ENCODE peak calls at places on chromosomes 3 and 15, in nine cellular contexts. N is IMR-90, A is foreskin fibroblast, U is GM12865, M is endothelial cell, D is activated B cell treated with CpG ODN at 0.5 μM for 24 hours, T is esophagus squamous epithelium, G is HCT116, W is B cell. E is an unnamed sample.

GRCh38 chr15:95196176-95196915 is 965.0 kb downstream of the MCTP2 start:
- DNase-seq in T (no peak), M (no peak), U (no peak), N (no peak), W (no peak), A (no peak), G (no peak), D (no peak), E (no peak)

GRCh38 chr3:177538743-177539730 is 341.8 kb upstream of the TBL1XR1 start:
- DNase-seq in A (no peak), N (peak), W (peak), T (no peak), D (no peak), M (no peak), G (no peak), U (peak), E (no peak)

GRCh38 chr3:157533298-157533870 is 30.2 kb upstream of the VEPH1 start:
- DNase-seq in G (no peak), M (no peak), D (no peak), W (no peak), A (peak), T (no peak), N (peak), U (no peak), E (no peak)

GRCh38 chr15:96047255-96047931 is 283.1 kb upstream of the NR2F2 start:
- DNase-seq in T (no peak), N (peak), D (no peak), G (no peak), M (no peak), U (no peak), W (no peak), A (peak), E (no peak)

GRCh38 chr15:63322541-63322940 is 45.1 kb downstream of the APH1B start:
- DNase-seq in N (peak), T (no peak), D (no peak), U (no peak), A (peak), W (no peak), G (no peak), M (peak), E (no peak)

GRCh38 chr3:125148836-125149235 is 63.7 kb downstream of the SLC12A8 start:
- DNase-seq in D (no peak), G (no peak), A (no peak), M (no peak), W (peak), U (peak), T (no peak), N (peak), E (no peak)

GRCh38 chr15:95994418-95994817 is 336.1 kb upstream of the NR2F2 start:
- DNase-seq in A (peak), U (no peak), M (no peak), T (no peak), D (no peak), N (peak), W (no peak), G (no peak), E (no peak)

GRCh38 chr15:92400980-92401787 is 7.5 kb downstream of the ST8SIA2 start:
- DNase-seq in N (no peak), U (no peak), A (no peak), T (no peak), M (no peak), G (no peak), D (no peak), W (no peak), E (no peak)

GRCh38 chr3:85801955-85802354 is 843.2 kb downstream of the CADM2 start:
- DNase-seq in N (no peak), T (no peak), M (peak), W (no peak), G (no peak), A (no peak), D (no peak), U (no peak), E (no peak)

GRCh38 chr3:195697582-195698324 is 23.0 kb upstream of the MUC20 start:
- DNase-seq in M (no peak), N (peak), W (no peak), U (no peak), D (no peak), G (no peak), A (peak), T (no peak), E (no peak)

GRCh38 chr3:50924638-50925037 is 249.9 kb downstream of the DOCK3 start:
- DNase-seq in N (no peak), U (no peak), M (no peak), G (no peak), T (no peak), W (no peak), D (no peak), A (no peak), E (no peak)

GRCh38 chr15:39856357-39856756 is 63.7 kb downstream of the GPR176 start:
- DNase-seq in M (no peak), A (no peak), G (no peak), T (no peak), W (no peak), D (no peak), U (no peak), N (no peak), E (no peak)

GRCh38 chr15:98865397-98866339 is 141.9 kb downstream of the PGPEP1L start:
- DNase-seq in W (peak), M (peak), G (peak), U (no peak), N (peak), A (peak), T (peak), D (peak), E (no peak)

GRCh38 chr15:94080416-94080815 is 150.9 kb upstream of the MCTP2 start:
- DNase-seq in M (no peak), D (no peak), G (no peak), W (no peak), U (peak), A (no peak), N (no peak), T (no peak), E (no peak)

DNA sequence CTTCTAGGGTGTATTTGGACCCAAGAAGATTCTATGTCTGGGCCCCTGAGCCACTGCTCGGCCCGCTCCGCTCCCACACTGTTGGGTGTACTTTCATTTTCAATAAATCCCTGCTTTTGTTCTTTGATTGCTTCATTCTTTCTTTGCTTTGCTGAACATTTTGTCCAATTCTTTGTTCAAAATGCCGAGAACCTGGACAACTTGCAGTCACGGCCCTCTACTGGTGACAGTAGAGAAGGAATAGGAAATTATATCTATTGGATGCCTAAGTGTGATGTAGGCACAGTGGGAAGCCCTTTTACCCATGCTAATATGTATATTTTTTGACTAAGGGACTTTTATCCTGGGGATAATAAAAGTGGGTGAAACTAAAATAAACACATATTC is 340.8 kb downstream of the LRRC3B start:
- DNase-seq in N (no peak), G (no peak), T (no peak), D (no peak), A (no peak), W (no peak), M (no peak), U (no peak), E (no peak)
- TF ChIP-seq CTCF in N (no peak), G (peak), T (no peak), D (no peak), A (no peak), W (no peak), M (peak), U (peak), E (peak)

DNA sequence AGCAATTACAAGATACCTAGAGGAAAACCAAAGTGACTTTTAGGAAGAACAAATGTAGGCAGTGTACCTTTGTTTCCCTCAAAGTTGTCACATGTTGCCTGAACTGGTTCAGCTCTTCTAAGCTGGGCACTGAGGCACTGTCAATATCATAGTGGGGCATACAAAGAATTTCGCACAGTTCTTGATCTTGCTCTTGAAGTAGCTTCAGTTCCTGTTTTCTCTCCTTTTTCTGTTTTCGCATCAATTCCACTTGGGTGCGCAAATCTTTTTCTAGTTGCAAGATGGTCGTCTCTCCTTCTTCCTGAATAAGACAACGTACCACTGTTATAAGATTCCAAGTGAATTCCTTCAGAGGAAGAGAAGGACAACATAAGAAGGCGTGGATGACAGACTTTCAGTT is 12.7 kb downstream of the PRC1 start:
- DNase-seq in A (no peak), G (no peak), W (peak), D (no peak), N (no peak), U (peak), M (no peak), T (no peak), E (no peak)
- TF ChIP-seq CTCF in A (no peak), G (no peak), W (peak), D (no peak), N (no peak), U (no peak), M (no peak), T (no peak), E (no peak)

GRCh38 chr3:163273694-163274093 is 1777.1 kb downstream of the OTOL1 start:
- DNase-seq in D (no peak), A (no peak), U (no peak), N (no peak), G (no peak), W (no peak), M (no peak), T (no peak), E (no peak)
- TF ChIP-seq CTCF in D (no peak), A (no peak), U (no peak), N (no peak), G (no peak), W (no peak), M (no peak), T (no peak), E (no peak)

DNA sequence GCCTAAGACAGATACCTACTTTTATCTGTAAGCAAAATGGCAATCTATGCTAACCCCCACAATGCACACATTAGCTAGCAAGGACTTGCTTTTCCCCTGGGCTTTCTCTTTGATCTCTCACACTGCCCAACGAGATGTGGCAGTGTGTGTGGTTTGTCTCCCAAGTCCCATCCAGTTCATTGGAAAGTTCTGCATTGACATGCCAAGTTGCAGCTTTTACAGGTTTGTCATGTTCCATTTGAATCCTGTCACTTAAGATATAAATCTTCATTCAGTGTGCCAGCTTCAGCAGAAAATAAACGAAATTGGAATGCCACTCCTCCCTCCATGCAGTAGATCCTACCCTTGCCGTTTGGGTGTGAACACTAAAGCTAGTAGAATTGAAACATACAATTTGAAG is 131.1 kb upstream of the BHLHE40 start:
- DNase-seq in D (no peak), N (no peak), A (no peak), W (no peak), U (no peak), T (no peak), G (no peak), M (no peak), E (no peak)
- TF ChIP-seq CTCF in D (no peak), N (no peak), A (no peak), W (no peak), U (no peak), T (no peak), G (no peak), M (no peak), E (no peak)

DNA sequence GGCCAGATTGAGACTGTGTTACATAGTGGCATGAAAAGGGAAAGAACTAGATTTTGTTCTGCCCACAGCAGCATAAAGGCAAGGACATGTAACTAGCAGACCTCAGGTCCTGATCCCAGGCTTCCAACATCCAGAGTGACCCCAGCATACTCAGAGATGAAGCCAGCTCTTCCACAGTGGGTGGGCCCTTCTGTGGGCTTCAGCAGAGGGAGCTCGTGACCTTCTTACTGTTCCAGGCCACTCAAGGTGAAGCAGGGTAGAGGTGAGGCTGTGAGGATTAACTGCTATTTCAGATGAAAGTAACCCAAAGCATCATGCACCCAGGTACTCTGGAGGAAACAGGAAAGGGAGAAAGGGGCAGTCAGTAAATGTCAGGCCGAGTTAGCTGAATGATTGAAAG is 905 bp upstream of the SLC24A1 start:
- DNase-seq in G (no peak), T (no peak), M (no peak), D (no peak), U (no peak), A (no peak), N (no peak), W (no peak), E (no peak)
- TF ChIP-seq CTCF in G (no peak), T (no peak), M (no peak), D (no peak), U (peak), A (no peak), N (no peak), W (no peak), E (no peak)

DNA sequence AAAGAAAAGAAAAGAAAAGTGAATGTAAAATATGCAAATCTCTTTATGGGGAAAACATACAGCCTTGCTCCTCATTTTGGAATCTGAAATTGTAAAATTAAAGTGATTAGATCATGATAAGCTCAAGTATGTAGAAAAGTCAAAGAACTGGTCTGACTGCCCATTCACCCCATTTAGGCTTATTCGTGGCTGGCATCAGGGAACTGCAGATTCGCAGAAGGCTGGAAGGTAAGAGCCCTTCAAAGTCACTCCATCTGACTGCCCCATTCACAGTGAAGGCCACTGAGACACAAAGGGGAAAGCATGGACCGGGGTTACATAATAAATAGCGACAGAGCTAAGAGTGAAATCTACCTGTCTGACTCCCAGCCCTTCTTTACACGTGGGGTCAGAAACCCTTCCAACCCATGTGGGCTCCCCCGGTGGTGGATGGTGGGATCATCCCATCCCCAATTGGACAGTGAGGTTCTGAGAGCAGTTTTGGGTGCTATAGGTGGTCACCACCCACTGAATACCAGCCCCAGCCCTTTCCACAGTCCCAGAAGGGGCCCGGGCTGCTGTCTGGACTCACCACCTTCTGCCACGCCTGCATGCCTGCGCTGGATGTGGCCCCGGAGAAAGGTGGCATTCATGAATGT is 18.1 kb downstream of the DZIP1L start:
- DNase-seq in M (peak), U (peak), W (no peak), G (no peak), T (no peak), N (no peak), D (no peak), A (no peak), E (no peak)
- TF ChIP-seq CTCF in M (peak), U (peak), W (no peak), G (peak), T (no peak), N (peak), D (no peak), A (peak), E (peak)

GRCh38 chr3:153163349-153164008 is 1.5 kb downstream of the RAP2B start:
- DNase-seq in M (no peak), G (no peak), T (no peak), D (no peak), A (no peak), U (no peak), N (peak), W (no peak), E (no peak)
- TF ChIP-seq CTCF in M (no peak), G (no peak), T (no peak), D (no peak), A (no peak), U (no peak), N (no peak), W (no peak), E (no peak)

DNA sequence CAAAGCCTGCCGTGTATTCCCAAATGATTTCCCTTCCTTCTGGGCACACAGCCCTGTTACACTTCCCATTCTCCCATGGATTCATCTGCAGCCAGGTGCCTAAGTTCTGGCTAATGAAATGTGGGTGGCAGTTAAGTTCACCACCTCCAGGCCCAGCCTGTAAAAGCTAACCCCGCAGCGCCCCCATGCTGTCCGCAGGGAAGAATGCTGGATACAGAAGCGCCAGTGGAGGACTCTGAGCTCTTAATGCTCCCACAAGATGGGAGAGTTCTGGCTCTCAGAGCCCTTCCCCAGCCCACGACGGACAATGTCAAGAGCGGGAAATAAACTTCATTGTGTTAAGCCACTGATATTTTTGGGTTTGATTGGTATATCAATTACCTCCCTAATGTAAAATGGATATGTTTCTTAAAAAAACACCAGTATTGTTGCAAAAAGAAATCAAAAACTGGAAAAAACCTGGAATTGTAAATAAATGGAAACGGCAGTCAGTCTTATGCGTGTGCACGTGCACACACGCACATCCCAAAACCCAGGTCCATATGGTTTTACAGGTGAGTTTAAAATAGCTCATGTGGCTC is 37.7 kb upstream of the FGD5 start:
- DNase-seq in G (peak), T (no peak), N (peak), U (peak), M (peak), W (peak), A (peak), D (no peak), E (peak)
- TF ChIP-seq CTCF in G (peak), T (no peak), N (peak), U (peak), M (peak), W (peak), A (peak), D (no peak), E (peak)

GRCh38 chr15:32042269-32042996 is 12.1 kb downstream of the CHRNA7 start:
- DNase-seq in U (no peak), W (no peak), D (no peak), N (no peak), A (no peak), G (peak), T (no peak), M (no peak), E (no peak)
- TF ChIP-seq CTCF in U (no peak), W (no peak), D (no peak), N (no peak), A (no peak), G (peak), T (no peak), M (no peak), E (peak)